ENCODE peak calls at places on chromosomes 6 and 20, in ten cellular contexts. G is nephron progenitor cell; C is GM10248; R is DMS53; Y is dermis blood vessel endothelial cell; X is activated gamma-delta T cell treated with Interleukin-2 at 50 U/mL for 16 hours; T is stimulated activated CD8-positive, alpha-beta memory T cell treated with anti-CD3 and anti-CD28 coated beads, Interleukin-4, amount 100 ng/mL, for 24 hours; P is AG10803; U is stimulated activated CD4-positive, alpha-beta T cell treated with anti-CD3 and anti-CD28 coated beads, Interleukin-15, amount 100 ng/mL, for 48 hours; F is activated CD8-positive, alpha-beta memory T cell treated with anti-CD3 and anti-CD28 coated beads for 24 hours. D is an unnamed sample.

GRCh38 chr6:159249752-159250151 is 80.6 kb downstream of the FNDC1 start:
- DNase-seq in G (no peak), C (no peak), R (no peak), Y (no peak), X (no peak), T (no peak), P (peak; percentile 88), U (no peak), F (no peak), D (no peak)

GRCh38 chr20:11012975-11013374 is 339.2 kb upstream of the JAG1 start:
- DNase-seq in G (no peak), C (no peak), R (no peak), Y (no peak), X (no peak), T (no peak), P (peak; percentile 64), U (no peak), F (no peak), D (no peak)

GRCh38 chr6:139679516-139680179 is 305.2 kb upstream of the CITED2 start:
- DNase-seq in G (no peak), C (no peak), R (no peak), Y (peak; percentile 25), X (no peak), T (no peak), P (peak; percentile 76), U (no peak), F (no peak), D (no peak)

GRCh38 chr6:37077459-37078296 is 72.2 kb downstream of the FGD2 start:
- DNase-seq in G (peak; percentile 71), C (no peak), R (no peak), Y (no peak), X (no peak), T (no peak), P (peak; percentile 99), U (no peak), F (no peak), D (peak; percentile 95)

GRCh38 chr20:47220161-47220582 is 136.3 kb downstream of the ZMYND8 start:
- DNase-seq in G (peak; percentile 49), C (peak; percentile 54), R (peak; percentile 67), Y (peak; percentile 74), X (peak; percentile 33), T (peak; percentile 35), P (peak; percentile 10), U (peak; percentile 36), F (peak; percentile 83), D (no peak)

GRCh38 chr6:116049381-116049780 is 11.3 kb downstream of the FRK start:
- DNase-seq in G (no peak), C (no peak), R (no peak), Y (no peak), X (no peak), T (no peak), P (no peak), U (no peak), F (no peak), D (no peak)

GRCh38 chr20:37392441-37393195 is 46.7 kb downstream of the SRC start:
- DNase-seq in G (no peak), C (no peak), R (peak; percentile 52), Y (peak; percentile 48), X (no peak), T (no peak), P (no peak), U (peak; percentile 14), F (no peak), D (no peak)

GRCh38 chr20:49700411-49701185 is 13.1 kb downstream of the B4GALT5 start:
- DNase-seq in G (no peak), C (no peak), R (peak; percentile 92), Y (peak; percentile 92), X (no peak), T (no peak), P (peak; percentile 88), U (no peak), F (no peak), D (peak; percentile 51)

GRCh38 chr20:34110025-34111013 is 1.7 kb downstream of the EIF2S2 start:
- DNase-seq in G (no peak), C (peak; percentile 37), R (no peak), Y (peak; percentile 24), X (no peak), T (no peak), P (peak; percentile 1), U (no peak), F (no peak), D (no peak)

GRCh38 chr6:46899636-46900035 is 22.1 kb downstream of the ADGRF5 start:
- DNase-seq in G (no peak), C (no peak), R (no peak), Y (no peak), X (no peak), T (no peak), P (no peak), U (no peak), F (no peak), D (no peak)

GRCh38 chr20:40233401-40233800 is 455.6 kb downstream of the MAFB start:
- DNase-seq in G (no peak), C (no peak), R (no peak), Y (no peak), X (no peak), T (no peak), P (no peak), U (no peak), F (no peak), D (no peak)

GRCh38 chr20:17327185-17327780 is 100.4 kb downstream of the PCSK2 start:
- DNase-seq in G (peak; percentile 19), C (no peak), R (no peak), Y (no peak), X (no peak), T (no peak), P (no peak), U (no peak), F (no peak), D (no peak)

GRCh38 chr20:58113706-58114105 is 114.7 kb downstream of the ANKRD60 start:
- DNase-seq in G (no peak), C (no peak), R (no peak), Y (no peak), X (no peak), T (no peak), P (no peak), U (no peak), F (peak; percentile 38), D (peak; percentile 30)

GRCh38 chr6:39003072-39003471 is 45.5 kb upstream of the GLP1R start:
- DNase-seq in G (peak; percentile 26), C (no peak), R (peak; percentile 51), Y (peak; percentile 7), X (no peak), T (no peak), P (no peak), U (peak; percentile 8), F (no peak), D (no peak)

GRCh38 chr20:46901638-46902037 is 7.0 kb downstream of the EYA2 start:
- DNase-seq in G (no peak), C (no peak), R (no peak), Y (no peak), X (no peak), T (no peak), P (no peak), U (no peak), F (no peak), D (no peak)

GRCh38 chr6:90025418-90026089 is 131.3 kb downstream of the GJA10 start:
- DNase-seq in G (no peak), C (no peak), R (peak; percentile 40), Y (no peak), X (no peak), T (peak; percentile 32), P (peak; percentile 82), U (peak; percentile 51), F (no peak), D (no peak)

GRCh38 chr6:36605560-36606391 is 11.6 kb downstream of the SRSF3 start:
- DNase-seq in G (no peak), C (no peak), R (no peak), Y (no peak), X (no peak), T (no peak), P (no peak), U (no peak), F (no peak), D (no peak)

GRCh38 chr20:32971703-32972161 is 32.5 kb downstream of the SUN5 start:
- DNase-seq in G (peak; percentile 34), C (peak; percentile 21), R (no peak), Y (no peak), X (no peak), T (no peak), P (no peak), U (no peak), F (peak; percentile 85), D (peak; percentile 48)

GRCh38 chr6:10585232-10585887 is 64.2 kb downstream of the GCNT2 start:
- DNase-seq in G (peak; percentile 27), C (no peak), R (no peak), Y (no peak), X (no peak), T (no peak), P (no peak), U (no peak), F (no peak), D (no peak)

GRCh38 chr6:40719671-40720374 is 132.7 kb upstream of the LRFN2 start:
- DNase-seq in G (no peak), C (peak; percentile 45), R (peak; percentile 77), Y (peak; percentile 27), X (no peak), T (no peak), P (peak; percentile 79), U (no peak), F (no peak), D (no peak)

GRCh38 chr6:93424303-93425064 is 5.1 kb upstream of the EPHA7 start:
- DNase-seq in G (peak; percentile 3), C (no peak), R (peak; percentile 43), Y (peak; percentile 51), X (no peak), T (no peak), P (no peak), U (no peak), F (no peak), D (no peak)

GRCh38 chr20:56422824-56423189 is 10.7 kb downstream of the CASS4 start:
- DNase-seq in G (no peak), C (no peak), R (no peak), Y (no peak), X (no peak), T (no peak), P (no peak), U (no peak), F (peak; percentile 44), D (no peak)

GRCh38 chr6:119110601-119111548 is 32.4 kb upstream of the FAM184A start:
- DNase-seq in G (peak; percentile 20), C (peak; percentile 34), R (peak; percentile 63), Y (peak; percentile 74), X (peak; percentile 33), T (no peak), P (peak; percentile 52), U (peak; percentile 35), F (no peak), D (no peak)

GRCh38 chr20:54494303-54495006 is 19.1 kb downstream of the DOK5 start:
- DNase-seq in G (no peak), C (no peak), R (no peak), Y (no peak), X (no peak), T (no peak), P (no peak), U (no peak), F (no peak), D (no peak)

GRCh38 chr6:54916858-54917257 is 70.3 kb downstream of the FAM83B start:
- DNase-seq in G (no peak), C (no peak), R (peak; percentile 83), Y (no peak), X (no peak), T (no peak), P (peak; percentile 28), U (no peak), F (no peak), D (no peak)

GRCh38 chr6:136117081-136117480 is 133.0 kb downstream of the MTFR2 start:
- DNase-seq in G (no peak), C (no peak), R (no peak), Y (no peak), X (no peak), T (no peak), P (no peak), U (no peak), F (no peak), D (no peak)

GRCh38 chr20:58688838-58689237 is 3.8 kb upstream of the NPEPL1 start:
- DNase-seq in G (no peak), C (no peak), R (no peak), Y (peak; percentile 46), X (no peak), T (no peak), P (peak; percentile 16), U (no peak), F (no peak), D (peak; percentile 49)

GRCh38 chr20:11686900-11687543 is 230.7 kb upstream of the BTBD3 start:
- DNase-seq in G (peak; percentile 14), C (no peak), R (peak; percentile 93), Y (peak; percentile 11), X (no peak), T (no peak), P (peak; percentile 4), U (no peak), F (no peak), D (no peak)